ENCODE peak calls at places on chromosomes 16 and 17, in nine cellular contexts. One of them, this sample, is unnamed.

GRCh38 chr16:14350081-14350480 is 279.0 kb downstream of the MRTFB start:
- DNase-seq in transverse colon: no peak
- DNase-seq in prostate gland: no peak
- DNase-seq in uterus: no peak
- DNase-seq in tibial nerve: no peak
- DNase-seq in IMR-90: no peak
- DNase-seq in adrenal gland: no peak
- DNase-seq in HCT116: no peak
- DNase-seq in thyroid gland: no peak
- DNase-seq in this sample: no peak

GRCh38 chr16:23089111-23089510 is 60.1 kb downstream of the USP31 start:
- DNase-seq in tibial nerve: no peak
- DNase-seq in adrenal gland: no peak
- DNase-seq in HCT116: no peak
- DNase-seq in uterus: no peak
- DNase-seq in IMR-90: no peak
- DNase-seq in thyroid gland: no peak
- DNase-seq in prostate gland: no peak
- DNase-seq in transverse colon: no peak
- DNase-seq in this sample: no peak

GRCh38 chr16:57632568-57632967 is 4.1 kb downstream of the ADGRG1 start:
- DNase-seq in uterus: no peak
- DNase-seq in HCT116: no peak
- DNase-seq in thyroid gland: no peak
- DNase-seq in adrenal gland: peak; percentile 70
- DNase-seq in tibial nerve: no peak
- DNase-seq in IMR-90: peak; percentile 28
- DNase-seq in prostate gland: no peak
- DNase-seq in transverse colon: no peak
- DNase-seq in this sample: no peak

GRCh38 chr17:41910701-41911391 is 7.9 kb downstream of the ACLY start:
- DNase-seq in HCT116: no peak
- DNase-seq in IMR-90: peak; percentile 99
- DNase-seq in prostate gland: no peak
- DNase-seq in adrenal gland: peak; percentile 16
- DNase-seq in tibial nerve: no peak
- DNase-seq in transverse colon: no peak
- DNase-seq in uterus: no peak
- DNase-seq in thyroid gland: no peak
- DNase-seq in this sample: no peak

GRCh38 chr16:80200079-80200478 is 340.7 kb upstream of the DYNLRB2 start:
- DNase-seq in IMR-90: no peak
- DNase-seq in prostate gland: no peak
- DNase-seq in HCT116: no peak
- DNase-seq in adrenal gland: no peak
- DNase-seq in thyroid gland: no peak
- DNase-seq in uterus: no peak
- DNase-seq in transverse colon: no peak
- DNase-seq in tibial nerve: no peak
- DNase-seq in this sample: no peak

GRCh38 chr17:49404371-49404770 is 10.3 kb downstream of the PHB1 start:
- DNase-seq in thyroid gland: no peak
- DNase-seq in adrenal gland: no peak
- DNase-seq in transverse colon: no peak
- DNase-seq in uterus: no peak
- DNase-seq in tibial nerve: no peak
- DNase-seq in prostate gland: no peak
- DNase-seq in IMR-90: no peak
- DNase-seq in HCT116: no peak
- DNase-seq in this sample: peak; percentile 41

GRCh38 chr16:59330030-59330670 is 596.0 kb upstream of the GOT2 start:
- DNase-seq in HCT116: no peak
- DNase-seq in uterus: no peak
- DNase-seq in adrenal gland: no peak
- DNase-seq in IMR-90: peak; percentile 7
- DNase-seq in transverse colon: no peak
- DNase-seq in thyroid gland: no peak
- DNase-seq in prostate gland: no peak
- DNase-seq in tibial nerve: no peak
- DNase-seq in this sample: no peak

GRCh38 chr16:4667203-4667983 is 26.0 kb upstream of the NUDT16L1 start:
- DNase-seq in thyroid gland: no peak
- DNase-seq in adrenal gland: no peak
- DNase-seq in HCT116: no peak
- DNase-seq in IMR-90: no peak
- DNase-seq in tibial nerve: no peak
- DNase-seq in transverse colon: no peak
- DNase-seq in prostate gland: no peak
- DNase-seq in uterus: no peak
- DNase-seq in this sample: no peak

GRCh38 chr16:78310990-78311561 is 211.6 kb downstream of the WWOX start:
- DNase-seq in IMR-90: peak; percentile 2
- DNase-seq in adrenal gland: no peak
- DNase-seq in transverse colon: no peak
- DNase-seq in thyroid gland: peak; percentile 19
- DNase-seq in prostate gland: no peak
- DNase-seq in HCT116: no peak
- DNase-seq in tibial nerve: no peak
- DNase-seq in uterus: no peak
- DNase-seq in this sample: no peak

GRCh38 chr17:69047368-69048263 is 13.1 kb downstream of the ABCA9 start:
- DNase-seq in HCT116: no peak
- DNase-seq in prostate gland: no peak
- DNase-seq in adrenal gland: peak; percentile 89
- DNase-seq in transverse colon: peak; percentile 66
- DNase-seq in thyroid gland: no peak
- DNase-seq in tibial nerve: peak; percentile 21
- DNase-seq in uterus: peak; percentile 60
- DNase-seq in IMR-90: peak; percentile 75
- DNase-seq in this sample: peak; percentile 27

GRCh38 chr17:28470266-28471126 is 2.9 kb upstream of the SLC13A2 start:
- DNase-seq in thyroid gland: no peak
- DNase-seq in HCT116: no peak
- DNase-seq in adrenal gland: no peak
- DNase-seq in prostate gland: no peak
- DNase-seq in tibial nerve: no peak
- DNase-seq in uterus: no peak
- DNase-seq in IMR-90: no peak
- DNase-seq in transverse colon: no peak
- DNase-seq in this sample: no peak

DNA sequence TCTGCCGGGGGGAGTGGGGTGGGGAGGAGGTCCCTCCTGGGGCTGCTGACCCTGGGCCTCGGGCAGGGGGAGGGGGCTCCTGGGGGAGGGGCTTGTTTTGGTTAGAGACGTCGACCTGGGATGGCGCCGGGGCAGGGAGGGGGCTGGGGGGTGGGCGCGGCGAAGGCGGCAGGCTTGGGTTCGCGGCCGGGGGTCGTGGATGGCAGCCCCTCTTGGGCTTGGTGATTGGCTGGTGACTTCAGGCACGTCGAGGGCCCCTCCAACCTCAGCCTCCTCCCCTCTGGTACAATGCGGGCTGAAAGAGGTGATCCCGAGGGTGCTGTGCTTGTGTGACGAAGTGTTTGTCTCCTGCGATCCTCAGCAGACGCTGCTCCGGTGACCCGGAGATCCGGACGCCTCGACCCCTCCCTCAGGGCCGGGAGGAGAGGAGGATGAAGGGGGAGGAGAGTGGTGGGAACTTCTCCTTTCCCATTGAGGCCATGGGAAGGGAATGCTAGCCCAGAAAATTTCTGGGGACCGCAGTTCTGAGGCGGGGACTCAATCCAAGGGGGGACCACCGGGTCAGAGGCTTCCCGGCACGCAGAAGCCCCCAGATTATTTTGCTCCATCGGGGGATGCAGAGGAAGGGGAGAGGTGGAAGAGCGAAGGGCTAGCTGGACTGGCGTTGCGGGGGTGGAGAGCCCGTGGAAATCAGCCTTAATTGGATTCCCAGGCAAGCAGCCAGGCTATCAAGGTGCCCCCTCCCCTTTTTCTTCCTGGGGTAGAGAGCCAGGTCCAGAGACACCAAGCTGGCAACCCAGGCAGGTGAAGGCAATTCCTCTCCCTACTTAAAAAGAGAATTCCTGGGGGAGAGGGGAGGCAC is 44.0 kb downstream of the RAI1 start:
- DNase-seq in IMR-90: no peak
- DNase-seq in transverse colon: no peak
- DNase-seq in thyroid gland: peak; percentile 63
- DNase-seq in prostate gland: no peak
- DNase-seq in adrenal gland: peak; percentile 46
- DNase-seq in HCT116: no peak
- DNase-seq in uterus: no peak
- DNase-seq in tibial nerve: no peak
- DNase-seq in this sample: no peak
- H3K4me1 ChIP-seq in IMR-90: peaks cover 39% of the 10 kb centered on the region
- H3K4me1 ChIP-seq in transverse colon: peaks cover 43% of the 10 kb centered on the region
- H3K4me1 ChIP-seq in thyroid gland: peaks cover 36% of the 10 kb centered on the region
- H3K4me1 ChIP-seq in prostate gland: peaks cover 18% of the 10 kb centered on the region
- H3K4me1 ChIP-seq in adrenal gland: peaks cover 44% of the 10 kb centered on the region
- H3K4me1 ChIP-seq in HCT116: peaks cover 47% of the 10 kb centered on the region
- H3K4me1 ChIP-seq in uterus: peaks cover 22% of the 10 kb centered on the region
- H3K4me1 ChIP-seq in tibial nerve: peaks cover 25% of the 10 kb centered on the region
- H3K4me1 ChIP-seq in this sample: peaks cover 48% of the 10 kb centered on the region

DNA sequence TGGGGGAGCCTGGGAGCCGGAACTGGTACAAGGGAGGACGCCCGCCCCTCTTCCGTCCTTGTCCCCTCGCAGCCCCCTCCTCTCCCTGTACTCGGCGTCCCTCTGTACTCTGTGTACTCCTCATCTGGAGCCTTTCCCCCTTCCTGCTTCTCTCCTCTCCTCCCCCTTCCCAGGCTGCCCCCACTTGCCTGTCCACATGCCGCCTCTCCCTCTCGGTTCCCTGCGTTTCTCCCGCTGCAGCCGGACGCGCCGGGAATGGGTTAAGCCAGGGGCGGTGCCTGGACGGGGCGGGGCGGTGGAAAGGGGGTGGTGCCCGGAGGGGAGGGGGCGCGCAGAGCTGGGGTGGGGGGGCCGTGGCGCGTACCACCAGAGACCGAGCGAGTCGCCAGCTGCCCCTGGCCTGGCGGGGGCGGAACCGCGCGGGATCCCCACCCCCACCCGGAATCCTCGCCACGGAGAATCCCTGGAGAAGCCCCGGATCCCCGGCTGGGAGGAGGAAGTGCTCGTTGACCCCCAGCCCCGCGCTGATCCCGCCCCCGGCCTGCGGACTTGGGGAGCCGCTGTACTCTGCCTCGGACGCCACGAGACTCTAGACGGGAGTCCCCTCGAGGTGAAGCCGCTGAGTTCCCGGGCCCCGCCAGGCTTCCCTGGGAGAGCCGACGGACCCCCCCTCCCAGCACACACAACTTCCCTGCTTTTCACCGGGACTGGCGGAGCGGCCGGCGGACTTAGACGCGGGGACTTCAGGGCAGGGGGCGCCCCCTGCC is 22.5 kb downstream of the GJD3 start:
- DNase-seq in prostate gland: peak; percentile 77
- DNase-seq in HCT116: no peak
- DNase-seq in tibial nerve: peak; percentile 69
- DNase-seq in adrenal gland: peak; percentile 82
- DNase-seq in uterus: peak; percentile 83
- DNase-seq in thyroid gland: peak; percentile 81
- DNase-seq in IMR-90: peak; percentile 50
- DNase-seq in transverse colon: peak; percentile 86
- DNase-seq in this sample: peak; percentile 84
- TF ChIP-seq POLR2A in prostate gland: peak; percentile 56
- TF ChIP-seq POLR2A in HCT116: no peak
- TF ChIP-seq POLR2A in tibial nerve: no peak
- TF ChIP-seq POLR2A in adrenal gland: peak; percentile 34
- TF ChIP-seq POLR2A in uterus: no peak
- TF ChIP-seq POLR2A in thyroid gland: no peak
- TF ChIP-seq POLR2A in IMR-90: peak; percentile 86
- TF ChIP-seq POLR2A in transverse colon: peak; percentile 77
- TF ChIP-seq POLR2A in this sample: peak; percentile 55

GRCh38 chr17:47792979-47793378 is 28.6 kb downstream of the OSBPL7 start:
- DNase-seq in uterus: no peak
- DNase-seq in prostate gland: no peak
- DNase-seq in thyroid gland: no peak
- DNase-seq in tibial nerve: no peak
- DNase-seq in IMR-90: no peak
- DNase-seq in HCT116: no peak
- DNase-seq in adrenal gland: no peak
- DNase-seq in transverse colon: no peak
- DNase-seq in this sample: no peak

GRCh38 chr17:47785538-47786123 is 36.0 kb downstream of the OSBPL7 start:
- DNase-seq in IMR-90: peak; percentile 16
- DNase-seq in prostate gland: no peak
- DNase-seq in tibial nerve: no peak
- DNase-seq in adrenal gland: no peak
- DNase-seq in transverse colon: no peak
- DNase-seq in uterus: no peak
- DNase-seq in HCT116: no peak
- DNase-seq in thyroid gland: no peak
- DNase-seq in this sample: no peak

GRCh38 chr17:47792457-47792856 is 29.1 kb downstream of the OSBPL7 start:
- DNase-seq in HCT116: no peak
- DNase-seq in thyroid gland: no peak
- DNase-seq in uterus: no peak
- DNase-seq in IMR-90: no peak
- DNase-seq in adrenal gland: no peak
- DNase-seq in tibial nerve: no peak
- DNase-seq in prostate gland: no peak
- DNase-seq in transverse colon: no peak
- DNase-seq in this sample: no peak

GRCh38 chr17:47789611-47790520 is 31.7 kb downstream of the OSBPL7 start:
- DNase-seq in tibial nerve: no peak
- DNase-seq in transverse colon: peak; percentile 49
- DNase-seq in IMR-90: peak; percentile 38
- DNase-seq in uterus: no peak
- DNase-seq in HCT116: no peak
- DNase-seq in thyroid gland: peak; percentile 50
- DNase-seq in prostate gland: no peak
- DNase-seq in adrenal gland: peak; percentile 66
- DNase-seq in this sample: peak; percentile 42

DNA sequence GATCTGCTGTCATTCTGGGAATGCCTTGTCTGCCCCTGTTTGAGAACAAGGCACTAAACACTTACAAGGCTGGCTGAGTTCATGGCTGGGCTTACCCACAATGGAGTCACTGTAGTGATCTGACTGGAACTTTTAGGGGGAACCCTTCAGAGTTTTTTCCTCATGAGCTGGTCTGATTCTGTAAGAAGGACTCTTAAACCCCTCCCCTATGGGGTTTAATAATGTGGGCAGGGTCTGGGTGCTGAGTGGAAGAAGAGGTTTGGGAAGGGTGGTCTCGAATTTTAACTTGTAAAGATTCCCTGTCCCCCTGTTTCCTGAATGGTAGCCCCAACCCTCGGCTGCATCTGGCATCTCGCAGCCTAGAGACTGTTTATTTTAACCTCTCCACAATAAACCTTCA is 30.6 kb downstream of the OSBPL7 start:
- DNase-seq in transverse colon: no peak
- DNase-seq in adrenal gland: no peak
- DNase-seq in uterus: no peak
- DNase-seq in HCT116: no peak
- DNase-seq in IMR-90: no peak
- DNase-seq in prostate gland: no peak
- DNase-seq in tibial nerve: no peak
- DNase-seq in thyroid gland: no peak
- DNase-seq in this sample: no peak
- H3K27me3 ChIP-seq in transverse colon: peaks cover 93% of the 10 kb centered on the region
- H3K27me3 ChIP-seq in adrenal gland: peaks cover 41% of the 10 kb centered on the region
- H3K27me3 ChIP-seq in uterus: no peaks in the 10 kb centered on the region
- H3K27me3 ChIP-seq in HCT116: peaks cover 63% of the 10 kb centered on the region
- H3K27me3 ChIP-seq in IMR-90: peaks cover 55% of the 10 kb centered on the region
- H3K27me3 ChIP-seq in prostate gland: peaks cover 10% of the 10 kb centered on the region
- H3K27me3 ChIP-seq in tibial nerve: no peaks in the 10 kb centered on the region
- H3K27me3 ChIP-seq in thyroid gland: peaks cover 11% of the 10 kb centered on the region
- H3K27me3 ChIP-seq in this sample: peaks cover 9% of the 10 kb centered on the region

GRCh38 chr17:47220531-47220999 is 11.4 kb downstream of the MYL4 start:
- DNase-seq in tibial nerve: no peak
- DNase-seq in thyroid gland: no peak
- DNase-seq in IMR-90: no peak
- DNase-seq in HCT116: no peak
- DNase-seq in transverse colon: no peak
- DNase-seq in uterus: no peak
- DNase-seq in adrenal gland: no peak
- DNase-seq in prostate gland: no peak
- DNase-seq in this sample: no peak
- H3K4me1 ChIP-seq in tibial nerve: peaks cover 18% of the 10 kb centered on the region
- H3K4me1 ChIP-seq in thyroid gland: peaks cover 10% of the 10 kb centered on the region
- H3K4me1 ChIP-seq in IMR-90: peaks cover 14% of the 10 kb centered on the region
- H3K4me1 ChIP-seq in HCT116: peaks cover 8% of the 10 kb centered on the region
- H3K4me1 ChIP-seq in transverse colon: peaks cover 2% of the 10 kb centered on the region
- H3K4me1 ChIP-seq in uterus: no peaks in the 10 kb centered on the region
- H3K4me1 ChIP-seq in adrenal gland: peaks cover 6% of the 10 kb centered on the region
- H3K4me1 ChIP-seq in prostate gland: no peaks in the 10 kb centered on the region
- H3K4me1 ChIP-seq in this sample: peaks cover 20% of the 10 kb centered on the region

This sample was measured in upper lobe of left lung.